ENCODE peak calls at places on chromosomes 12 and 14, in eight cellular contexts. I, X, B, E, F, J, Q and T are unnamed samples.

GRCh38 chr12:89299951-89300350 is 52.4 kb downstream of the DUSP6 start:
- DNase-seq in I (no peak), X (no peak), B (no peak), E (no peak), F (no peak), J (no peak), Q (no peak), T (no peak)

GRCh38 chr12:31204995-31205582 is 120.9 kb downstream of the SINHCAF start:
- DNase-seq in I (no peak), X (no peak), B (no peak), E (no peak), F (no peak), J (no peak), Q (peak; percentile 41), T (no peak)

GRCh38 chr12:52865090-52865944 is 16.5 kb upstream of the KRT78 start:
- DNase-seq in I (peak; percentile 95), X (peak; percentile 78), B (no peak), E (peak; percentile 77), F (peak; percentile 80), J (peak; percentile 79), Q (peak; percentile 78), T (no peak)

GRCh38 chr12:16324772-16325171 is 22.7 kb upstream of the MGST1 start:
- DNase-seq in I (no peak), X (no peak), B (no peak), E (no peak), F (no peak), J (no peak), Q (no peak), T (no peak)

GRCh38 chr12:42426733-42427132 is 100.8 kb downstream of the PPHLN1 start:
- DNase-seq in I (no peak), X (no peak), B (no peak), E (no peak), F (no peak), J (no peak), Q (no peak), T (no peak)

GRCh38 chr14:24414077-24414476 is 15.3 kb downstream of the NYNRIN start:
- DNase-seq in I (peak; percentile 14), X (no peak), B (no peak), E (no peak), F (no peak), J (no peak), Q (no peak), T (no peak)

GRCh38 chr12:50220357-50221061 is 53.3 kb upstream of the CERS5 start:
- DNase-seq in I (no peak), X (no peak), B (no peak), E (no peak), F (no peak), J (no peak), Q (no peak), T (no peak)

GRCh38 chr12:121534495-121535148 is 46.2 kb downstream of the KDM2B start:
- DNase-seq in I (no peak), X (no peak), B (peak; percentile 55), E (peak; percentile 28), F (no peak), J (no peak), Q (no peak), T (no peak)

GRCh38 chr14:60657609-60657983 is 8.3 kb upstream of the SIX1 start:
- DNase-seq in I (no peak), X (no peak), B (no peak), E (no peak), F (no peak), J (no peak), Q (peak; percentile 10), T (no peak)

GRCh38 chr14:20412422-20412821 is 879 bp downstream of the TEP1 start:
- DNase-seq in I (no peak), X (no peak), B (no peak), E (no peak), F (no peak), J (no peak), Q (no peak), T (no peak)

GRCh38 chr12:108911915-108912314 is 32.0 kb downstream of the DAO start:
- DNase-seq in I (no peak), X (no peak), B (no peak), E (no peak), F (no peak), J (no peak), Q (peak; percentile 81), T (no peak)

GRCh38 chr12:31339831-31340622 is 14.1 kb upstream of the SINHCAF start:
- DNase-seq in I (peak; percentile 36), X (no peak), B (no peak), E (no peak), F (no peak), J (no peak), Q (peak; percentile 64), T (no peak)

GRCh38 chr12:49874142-49874897 is 29.4 kb downstream of the FAIM2 start:
- DNase-seq in I (peak; percentile 72), X (no peak), B (no peak), E (peak; percentile 42), F (no peak), J (no peak), Q (no peak), T (peak; percentile 18)

GRCh38 chr14:92794547-92794941 is 439 bp downstream of the GOLGA5 start:
- DNase-seq in I (peak; percentile 87), X (peak; percentile 31), B (no peak), E (no peak), F (peak; percentile 16), J (no peak), Q (no peak), T (no peak)

GRCh38 chr12:5889381-5890047 is 55.5 kb downstream of the ANO2 start:
- DNase-seq in I (peak; percentile 5), X (no peak), B (no peak), E (no peak), F (no peak), J (no peak), Q (no peak), T (no peak)
- TF ChIP-seq CTCF in I (no peak), X (no peak), B (no peak), E (no peak), F (no peak), J (no peak), Q (no peak), T (no peak)

GRCh38 chr14:75880512-75880911 is 101.3 kb downstream of the TGFB3 start:
- DNase-seq in I (no peak), X (no peak), B (no peak), E (no peak), F (no peak), J (no peak), Q (no peak), T (no peak)
- TF ChIP-seq CTCF in I (no peak), X (no peak), B (no peak), E (no peak), F (no peak), J (no peak), Q (no peak), T (peak; percentile 5)

DNA sequence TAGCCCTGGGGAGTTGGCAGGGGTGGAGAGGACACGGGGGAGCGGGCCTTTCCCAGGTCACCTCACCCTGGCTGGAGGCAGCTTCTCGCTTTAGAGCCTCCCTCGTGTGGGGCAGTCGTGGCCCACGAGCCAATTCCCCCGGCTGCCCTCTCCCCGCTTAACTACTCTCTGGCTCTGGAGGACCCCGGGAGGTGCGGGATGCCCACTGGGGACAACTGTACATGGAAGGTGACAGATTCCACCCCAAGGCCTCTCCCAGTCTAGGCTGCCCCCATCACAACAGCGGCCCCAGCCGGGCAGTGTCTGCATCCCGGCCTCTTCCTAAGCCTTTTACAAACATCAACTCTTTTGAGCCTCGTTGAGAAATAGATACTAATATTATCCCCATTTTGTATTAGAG is 78.1 kb downstream of the KIF26A start:
- DNase-seq in I (no peak), X (no peak), B (no peak), E (peak; percentile 33), F (no peak), J (no peak), Q (no peak), T (no peak)
- TF ChIP-seq CTCF in I (no peak), X (no peak), B (no peak), E (no peak), F (no peak), J (no peak), Q (no peak), T (no peak)

DNA sequence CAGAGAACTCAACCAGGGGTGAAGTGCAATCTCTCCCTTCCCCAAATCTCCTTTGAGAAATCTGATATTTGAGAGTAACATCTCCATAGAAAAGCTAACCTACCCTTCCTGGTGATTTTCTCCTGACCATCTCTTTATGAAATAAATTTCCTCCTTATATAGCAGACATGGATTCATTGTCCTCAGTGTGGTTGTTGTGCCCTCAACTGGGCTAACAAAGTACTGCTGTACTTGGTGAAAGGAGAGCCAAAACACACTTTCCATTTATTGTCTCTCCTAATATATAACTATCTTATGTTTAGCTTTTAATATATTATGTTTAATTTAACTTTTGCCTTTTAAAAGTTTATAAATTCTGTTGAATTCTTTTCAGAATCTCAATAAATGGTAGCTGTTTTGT is 65.1 kb upstream of the SLCO1B1 start:
- DNase-seq in I (no peak), X (no peak), B (no peak), E (no peak), F (no peak), J (no peak), Q (peak; percentile 16), T (no peak)
- TF ChIP-seq CTCF in I (no peak), X (no peak), B (no peak), E (peak; percentile 34), F (peak; percentile 13), J (peak; percentile 29), Q (no peak), T (no peak)

DNA sequence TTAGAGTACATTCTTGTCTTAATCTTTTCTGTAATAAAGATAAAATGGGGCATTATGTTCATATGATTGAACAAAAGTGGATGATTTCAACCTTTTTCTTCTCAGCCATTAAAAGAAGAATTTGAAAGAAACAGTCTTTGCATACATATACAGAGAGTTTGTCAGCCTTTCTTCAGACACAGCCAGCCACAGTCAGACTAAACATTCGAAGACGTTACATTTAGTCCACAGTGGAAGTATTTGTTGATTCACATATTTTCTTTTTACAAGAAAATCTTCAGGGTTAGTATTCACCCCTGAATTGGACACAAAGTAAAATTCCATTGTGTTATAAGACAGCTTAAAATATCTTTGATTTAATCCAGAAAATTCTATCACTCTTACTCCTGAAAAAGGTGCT is 36.2 kb downstream of the ETV6 start:
- DNase-seq in I (no peak), X (no peak), B (no peak), E (no peak), F (no peak), J (no peak), Q (no peak), T (no peak)
- TF ChIP-seq CTCF in I (no peak), X (no peak), B (no peak), E (no peak), F (no peak), J (no peak), Q (no peak), T (no peak)